ENCODE peak calls at places on chromosomes 4 and X, in five cellular contexts. X is GM23248, I is SK-N-SH, L is IMR-90, Q is adipocyte. B is an unnamed sample.

GRCh38 chr4:159175165-159175988 is 72.5 kb downstream of the RAPGEF2 start:
- DNase-seq in X (peak; percentile 93), I (peak; percentile 48), L (peak; percentile 94), Q (peak; percentile 95), B (no peak)

GRCh38 chrX:123983240-123983639 is 21.7 kb downstream of the STAG2 start:
- DNase-seq in X (no peak), I (no peak), L (no peak), Q (no peak), B (no peak)

GRCh38 chr4:54657194-54657555 is 582 bp upstream of the KIT start:
- DNase-seq in X (no peak), I (peak; percentile 14), L (no peak), Q (no peak), B (no peak)

GRCh38 chr4:141721174-141721573 is 84.8 kb downstream of the IL15 start:
- DNase-seq in X (peak; percentile 3), I (no peak), L (peak; percentile 36), Q (no peak), B (no peak)

GRCh38 chr4:24657768-24658617 is 73.6 kb upstream of the DHX15 start:
- DNase-seq in X (peak; percentile 69), I (no peak), L (peak; percentile 52), Q (peak; percentile 49), B (peak; percentile 71)

GRCh38 chrX:25851141-25851540 is 287.0 kb upstream of the MAGEB18 start:
- DNase-seq in X (no peak), I (no peak), L (no peak), Q (no peak), B (no peak)

GRCh38 chrX:39886282-39886681 is 211.5 kb downstream of the BCOR start:
- DNase-seq in X (peak; percentile 18), I (no peak), L (no peak), Q (no peak), B (no peak)

GRCh38 chrX:39745782-39746181 is 352.0 kb downstream of the BCOR start:
- DNase-seq in X (no peak), I (no peak), L (no peak), Q (no peak), B (no peak)

GRCh38 chr4:30721353-30722091 is 1.4 kb downstream of the PCDH7 start:
- DNase-seq in X (peak; percentile 37), I (peak; percentile 86), L (peak; percentile 44), Q (peak; percentile 84), B (peak; percentile 76)

GRCh38 chr4:144355809-144356757 is 215.6 kb upstream of the GYPA start:
- DNase-seq in X (peak; percentile 78), I (no peak), L (peak; percentile 78), Q (peak; percentile 90), B (no peak)

GRCh38 chr4:109998867-109999303 is 86.2 kb downstream of the EGF start:
- DNase-seq in X (peak; percentile 68), I (peak; percentile 55), L (peak; percentile 61), Q (peak; percentile 84), B (no peak)

GRCh38 chr4:62709618-62710252 is 1509.6 kb downstream of the ADGRL3 start:
- DNase-seq in X (peak; percentile 9), I (peak; percentile 16), L (peak; percentile 0), Q (peak; percentile 80), B (no peak)

GRCh38 chr4:56049428-56050212 is 100.9 kb downstream of the CEP135 start:
- DNase-seq in X (peak; percentile 38), I (peak; percentile 69), L (no peak), Q (peak; percentile 64), B (peak; percentile 82)

GRCh38 chrX:72478351-72478750 is 94.3 kb downstream of the HDAC8 start:
- DNase-seq in X (no peak), I (no peak), L (no peak), Q (no peak), B (no peak)

GRCh38 chrX:67346667-67347066 is 197.2 kb upstream of the AR start:
- DNase-seq in X (no peak), I (no peak), L (no peak), Q (no peak), B (no peak)

GRCh38 chr4:45036677-45037076 is 310.3 kb upstream of the GNPDA2 start:
- DNase-seq in X (no peak), I (no peak), L (no peak), Q (no peak), B (no peak)

GRCh38 chr4:15765306-15765705 is 12.8 kb upstream of the CD38 start:
- DNase-seq in X (no peak), I (no peak), L (no peak), Q (no peak), B (no peak)

GRCh38 chr4:168528131-168528949 is 31.5 kb downstream of the PALLD start:
- DNase-seq in X (peak; percentile 79), I (no peak), L (peak; percentile 62), Q (peak; percentile 34), B (no peak)

GRCh38 chr4:139736257-139736626 is 70.6 kb downstream of the MGST2 start:
- DNase-seq in X (peak; percentile 35), I (no peak), L (no peak), Q (no peak), B (no peak)
- H3K9ac ChIP-seq in X (peak overlapping the region; percentile 84), I (no peak overlapping the region), L (no peak overlapping the region), Q (peak overlapping the region; percentile 69), B (no peak overlapping the region)

GRCh38 chr4:173334891-173335754 is 965 bp upstream of the HMGB2 start:
- DNase-seq in X (peak; percentile 84), I (peak; percentile 92), L (peak; percentile 70), Q (peak; percentile 84), B (peak; percentile 83)
- H3K9ac ChIP-seq in X (peak overlapping the region; percentile 82), I (peak overlapping the region; percentile 99), L (peak overlapping the region; percentile 81), Q (peak overlapping the region; percentile 88), B (peak overlapping the region; percentile 63)

GRCh38 chrX:107565916-107566602 is 62.3 kb upstream of the PRPS1 start:
- DNase-seq in X (peak; percentile 63), I (peak; percentile 29), L (peak; percentile 70), Q (no peak), B (no peak)
- H3K9ac ChIP-seq in X (no peak overlapping the region), I (no peak overlapping the region), L (no peak overlapping the region), Q (peak overlapping the region; percentile 26), B (no peak overlapping the region)

DNA sequence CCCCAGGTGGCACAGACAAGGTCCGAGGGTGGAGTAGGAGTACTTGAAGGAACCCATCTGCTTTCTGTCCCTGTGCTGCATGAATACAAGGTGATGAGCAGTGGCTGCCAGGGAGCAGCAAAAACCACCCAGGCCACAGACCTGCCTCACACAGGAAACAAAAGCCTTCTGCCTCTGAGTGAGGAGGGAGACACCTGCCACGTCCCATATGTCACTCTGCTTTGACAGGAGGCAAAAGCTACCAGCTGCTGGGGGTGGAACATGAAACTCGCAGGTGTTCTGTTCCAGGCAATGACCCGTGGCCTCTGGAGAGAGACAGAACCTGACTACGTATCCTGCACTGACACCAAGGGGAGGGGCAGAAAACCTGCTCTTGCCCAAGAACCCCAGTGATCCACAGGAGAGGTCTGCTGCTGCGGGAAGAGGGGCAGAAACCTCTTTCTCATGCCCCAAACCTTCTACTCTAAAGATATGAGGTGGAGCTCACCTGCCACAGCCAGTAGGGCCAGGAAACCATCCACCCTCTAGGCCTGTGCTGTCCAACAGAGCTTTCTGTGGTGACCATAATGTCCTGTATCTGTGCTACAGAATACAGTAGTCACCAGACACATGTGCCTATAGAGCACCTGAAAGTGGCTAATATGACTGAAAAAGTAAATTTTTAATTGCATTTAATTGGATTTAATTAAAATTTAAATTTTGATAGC is 172.9 kb downstream of the PRDM5 start:
- DNase-seq in X (no peak), I (no peak), L (no peak), Q (no peak), B (no peak)
- H3K9ac ChIP-seq in X (no peak overlapping the region), I (no peak overlapping the region), L (no peak overlapping the region), Q (no peak overlapping the region), B (no peak overlapping the region)

GRCh38 chrX:1389993-1390285 is 2.0 kb downstream of the SLC25A6 start:
- DNase-seq in X (no peak), I (no peak), L (no peak), Q (no peak), B (no peak)
- H3K9ac ChIP-seq in X (peak overlapping the region; percentile 98), I (peak overlapping the region; percentile 96), L (no peak overlapping the region), Q (peak overlapping the region; percentile 100), B (no peak overlapping the region)

DNA sequence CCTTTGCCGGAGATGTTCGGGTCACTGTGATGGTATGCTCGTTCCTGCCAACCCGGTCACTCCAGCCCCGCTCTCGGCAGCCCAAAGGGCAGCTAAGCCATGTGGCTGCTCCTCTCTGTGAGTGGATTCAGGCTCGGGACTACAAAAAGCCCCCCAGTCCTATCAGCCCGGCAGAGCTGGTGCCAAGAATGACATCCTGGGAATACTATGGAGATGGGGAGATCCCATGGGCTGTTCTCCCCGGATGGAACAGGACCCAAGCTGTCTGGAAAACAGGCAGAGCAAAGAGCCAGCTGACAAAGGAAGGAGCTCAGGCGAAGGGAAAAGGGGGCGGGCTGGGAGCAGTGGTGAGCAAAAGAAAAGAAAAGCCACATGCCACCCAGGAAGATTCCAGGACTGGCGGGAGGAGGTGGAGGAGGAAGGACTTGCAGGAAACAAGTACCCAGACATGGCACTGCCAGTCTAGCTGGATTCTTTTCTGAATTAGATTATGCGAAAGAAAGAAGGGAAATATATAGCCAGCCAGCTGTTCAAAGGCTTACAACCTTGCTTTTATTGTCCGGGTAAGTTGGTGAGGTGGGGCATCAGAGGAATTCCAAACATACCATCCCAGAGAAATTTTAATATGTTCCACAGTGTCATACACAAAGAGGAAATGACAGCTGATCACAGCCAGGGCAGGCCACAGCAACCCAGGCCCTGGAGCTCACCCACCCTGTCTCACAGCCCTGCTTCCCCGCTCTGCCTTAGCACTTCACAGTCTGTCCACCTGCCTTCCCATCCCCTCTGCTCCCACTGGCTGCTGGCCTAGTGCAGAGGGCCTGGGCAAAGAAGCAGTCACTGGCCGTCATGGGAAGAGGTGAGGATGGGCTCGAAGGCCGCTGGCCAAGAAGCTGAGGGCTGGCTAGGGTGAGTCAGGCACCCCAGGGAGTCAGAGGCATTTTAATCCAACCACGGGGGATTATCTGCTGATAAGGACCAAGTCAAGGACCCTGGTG is 3.4 kb downstream of the NDP start:
- DNase-seq in X (peak; percentile 57), I (no peak), L (peak; percentile 56), Q (peak; percentile 4), B (peak; percentile 61)
- H3K9ac ChIP-seq in X (no peak overlapping the region), I (peak overlapping the region; percentile 32), L (no peak overlapping the region), Q (no peak overlapping the region), B (no peak overlapping the region)

DNA sequence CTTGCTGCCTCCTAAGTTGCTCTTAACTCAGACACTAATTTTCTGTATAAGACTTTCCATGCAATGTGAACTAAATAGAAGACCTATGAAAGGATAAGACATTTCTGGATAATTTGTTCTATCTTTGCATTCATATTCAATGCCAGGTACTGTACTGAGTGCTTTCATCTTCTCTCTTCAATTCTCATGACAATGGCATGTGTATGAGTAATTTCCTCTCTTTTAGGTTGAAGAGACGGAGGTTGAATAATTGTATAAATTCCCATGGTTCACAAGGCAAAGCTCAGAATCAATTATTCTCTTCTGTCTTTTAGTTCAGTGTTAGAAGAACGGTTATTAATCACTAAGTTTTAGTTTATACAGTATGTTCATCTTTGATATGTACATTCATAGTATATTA is 29.3 kb upstream of the CFAP299 start:
- DNase-seq in X (peak; percentile 66), I (no peak), L (peak; percentile 54), Q (no peak), B (no peak)
- H3K9ac ChIP-seq in X (peak overlapping the region; percentile 53), I (peak overlapping the region; percentile 63), L (no peak overlapping the region), Q (no peak overlapping the region), B (no peak overlapping the region)

GRCh38 chr4:123545569-123546122 is 149.1 kb downstream of the SPRY1 start:
- DNase-seq in X (no peak), I (no peak), L (no peak), Q (no peak), B (no peak)
- H3K9ac ChIP-seq in X (no peak overlapping the region), I (no peak overlapping the region), L (no peak overlapping the region), Q (no peak overlapping the region), B (no peak overlapping the region)

GRCh38 chrX:20718592-20718991 is 451.9 kb upstream of the RPS6KA3 start:
- DNase-seq in X (no peak), I (no peak), L (no peak), Q (no peak), B (no peak)
- H3K9ac ChIP-seq in X (no peak overlapping the region), I (no peak overlapping the region), L (no peak overlapping the region), Q (no peak overlapping the region), B (no peak overlapping the region)